ENCODE peak calls at places on chromosomes 16 and 17, in eight cellular contexts. V, J, X, Y, A, C, H and B are unnamed samples.

GRCh38 chr16:67664258-67664657 is 2.3 kb downstream of the ENKD1 start:
- DNase-seq in Y (no peak), V (no peak), C (no peak), X (no peak), J (no peak), A (no peak), H (no peak), B (no peak)

GRCh38 chr17:21124096-21124495 is 2.7 kb upstream of the DHRS7B start:
- DNase-seq in Y (peak; percentile 43), J (no peak), A (no peak), X (no peak), H (no peak), V (no peak), C (no peak), B (no peak)

GRCh38 chr16:74309789-74310781 is 13.5 kb downstream of the PSMD7 start:
- DNase-seq in C (peak; percentile 41), X (peak; percentile 56), H (peak; percentile 30), Y (peak; percentile 76), J (peak; percentile 29), A (peak; percentile 23), V (peak; percentile 44), B (peak; percentile 67)

GRCh38 chr17:34173221-34173620 is 81.9 kb upstream of the CCL2 start:
- DNase-seq in H (no peak), A (no peak), V (peak; percentile 25), J (no peak), Y (no peak), C (no peak), X (peak; percentile 83), B (peak; percentile 13)

GRCh38 chr16:75019007-75019406 is 20.2 kb downstream of the ZNRF1 start:
- DNase-seq in J (no peak), A (peak; percentile 89), Y (no peak), X (peak; percentile 55), V (peak; percentile 48), C (no peak), H (no peak), B (no peak)

GRCh38 chr17:76075364-76076099 is 951 bp downstream of the GALR2 start:
- DNase-seq in X (no peak), H (no peak), J (no peak), A (no peak), Y (peak; percentile 85), V (no peak), C (no peak), B (no peak)

GRCh38 chr16:23171234-23171948 is 11.2 kb upstream of the SCNN1G start:
- DNase-seq in J (no peak), A (no peak), H (no peak), X (peak; percentile 15), C (no peak), V (peak; percentile 27), Y (no peak), B (peak; percentile 16)

GRCh38 chr16:85689285-85689949 is 663 bp upstream of the GINS2 start:
- DNase-seq in V (no peak), H (no peak), X (no peak), J (no peak), Y (peak; percentile 35), C (no peak), A (no peak), B (no peak)

GRCh38 chr16:30113031-30113710 is at the start of gene GDPD3:
- DNase-seq in Y (no peak), V (no peak), C (no peak), J (no peak), X (no peak), A (no peak), H (peak; percentile 90), B (peak; percentile 28)
- TF ChIP-seq CTCF in Y (no peak), V (no peak), C (no peak), J (no peak), X (no peak), A (no peak), H (no peak), B (no peak)

GRCh38 chr16:3113765-3114479 is 1.5 kb downstream of the ZNF205 start:
- DNase-seq in A (no peak), Y (no peak), V (peak; percentile 34), X (peak; percentile 56), C (no peak), J (no peak), H (no peak), B (no peak)

GRCh38 chr16:3115011-3115410 is 2.6 kb downstream of the ZNF205 start:
- DNase-seq in J (no peak), H (no peak), V (no peak), Y (no peak), A (no peak), C (no peak), X (no peak), B (no peak)

GRCh38 chr16:3115561-3115960 is 3.2 kb downstream of the ZNF205 start:
- DNase-seq in H (no peak), A (no peak), Y (peak; percentile 56), J (no peak), C (no peak), X (no peak), V (no peak), B (no peak)

GRCh38 chr16:3112881-3113574 is 642 bp downstream of the ZNF205 start:
- DNase-seq in C (no peak), Y (no peak), J (peak; percentile 58), A (no peak), H (no peak), X (peak; percentile 16), V (peak; percentile 13), B (peak; percentile 52)

DNA sequence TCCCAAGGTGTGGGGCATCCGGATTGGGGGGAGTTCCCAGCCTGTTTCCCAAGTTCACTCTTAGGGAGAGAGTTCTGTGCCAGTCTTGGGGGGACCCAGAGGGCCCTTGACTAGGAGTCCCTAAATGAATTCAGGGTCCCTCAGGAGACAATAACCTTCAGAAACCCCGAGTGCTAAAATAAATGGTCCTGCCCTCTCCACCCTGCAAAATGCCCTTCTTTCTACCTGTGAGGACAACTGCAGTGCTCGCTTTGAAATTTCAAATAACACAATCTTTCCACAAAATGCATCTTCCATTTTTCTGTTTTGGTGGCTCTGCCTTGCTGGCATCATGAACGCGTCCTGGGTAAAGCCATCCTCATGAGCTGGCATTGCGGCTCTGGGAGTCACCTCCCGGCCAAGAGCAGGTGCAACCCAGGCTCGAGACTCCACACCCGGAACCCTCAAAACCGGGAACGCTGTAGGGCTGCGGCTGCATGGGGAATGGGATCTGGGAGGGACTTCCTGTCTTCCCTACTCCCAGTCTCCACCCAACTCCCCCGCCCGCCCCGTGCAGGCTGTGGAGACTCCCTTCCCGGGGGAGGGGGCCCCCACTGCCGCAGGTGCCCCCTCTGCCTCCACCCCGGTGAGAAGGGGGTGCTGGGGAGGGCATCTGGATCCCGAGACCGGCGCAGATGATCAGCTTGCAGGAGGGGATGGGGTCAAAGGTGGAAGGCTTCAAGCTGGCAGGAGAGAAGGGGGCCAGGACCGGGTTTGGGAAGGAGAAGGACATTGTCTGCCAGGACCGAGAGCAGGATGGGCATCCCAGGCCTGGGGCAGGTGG is at the start of gene ZNF205:
- DNase-seq in J (peak; percentile 80), A (peak; percentile 60), H (peak; percentile 88), X (peak; percentile 70), Y (peak; percentile 93), C (no peak), V (peak; percentile 74), B (peak; percentile 80)
- H3K4me3 ChIP-seq in J (peak within 1 kb of the TSS; percentile 66), A (peak within 1 kb of the TSS; percentile 91), H (peak within 1 kb of the TSS; percentile 67), X (peak within 1 kb of the TSS; percentile 88), Y (peak within 1 kb of the TSS; percentile 99), C (peak within 1 kb of the TSS; percentile 96), V (peak within 1 kb of the TSS; percentile 97), B (peak within 1 kb of the TSS; percentile 97)

GRCh38 chr16:3173892-3174617 is 13.9 kb upstream of the OR1F1 start:
- DNase-seq in C (no peak), J (no peak), A (no peak), V (no peak), Y (peak; percentile 97), X (no peak), H (no peak), B (no peak)
- TF ChIP-seq CTCF in C (peak; percentile 94), J (no peak), A (peak; percentile 68), V (peak; percentile 7), Y (peak; percentile 82), X (peak; percentile 29), H (no peak), B (no peak)

DNA sequence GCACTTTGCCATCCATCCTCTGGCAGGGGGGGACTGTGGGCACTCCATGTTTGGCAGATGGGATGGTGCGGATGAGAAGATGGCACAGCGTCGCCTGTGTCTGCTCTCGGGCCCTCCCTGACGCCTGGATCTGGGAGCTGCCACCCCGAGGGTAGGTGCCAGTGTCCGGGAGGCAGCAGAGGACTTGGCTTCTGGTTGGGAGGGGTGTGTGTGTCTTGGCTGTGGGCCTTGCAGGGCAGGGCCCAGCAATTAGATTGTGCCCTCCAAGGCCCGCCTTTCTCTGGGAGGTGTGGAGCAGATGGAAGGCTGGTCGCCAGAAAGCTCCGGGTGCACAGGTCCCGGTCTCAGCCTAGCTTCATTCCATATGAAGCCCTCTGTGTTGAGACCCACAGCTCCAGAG is 1.4 kb downstream of the RAP1GAP2 start:
- DNase-seq in A (no peak), H (peak; percentile 91), J (no peak), C (no peak), X (no peak), Y (no peak), V (no peak), B (no peak)
- H3K4me3 ChIP-seq in A (no peak overlapping the region), H (peak overlapping the region; percentile 32), J (no peak overlapping the region), C (no peak overlapping the region), X (no peak overlapping the region), Y (no peak overlapping the region), V (no peak overlapping the region), B (no peak overlapping the region)

GRCh38 chr17:4206945-4207344 is 56.8 kb downstream of the ANKFY1 start:
- DNase-seq in C (no peak), X (no peak), A (peak; percentile 38), H (no peak), Y (no peak), V (peak; percentile 53), J (no peak), B (no peak)

GRCh38 chr17:4214142-4214541 is 49.6 kb downstream of the ANKFY1 start:
- DNase-seq in V (no peak), C (no peak), J (no peak), Y (no peak), A (no peak), H (no peak), X (no peak), B (no peak)

GRCh38 chr17:4208228-4208627 is 55.6 kb downstream of the ANKFY1 start:
- DNase-seq in A (no peak), V (no peak), C (no peak), J (no peak), X (peak; percentile 28), H (no peak), Y (no peak), B (peak; percentile 77)

GRCh38 chr17:4205917-4206316 is 57.9 kb downstream of the ANKFY1 start:
- DNase-seq in A (no peak), H (no peak), V (no peak), X (no peak), C (no peak), Y (no peak), J (no peak), B (no peak)

DNA sequence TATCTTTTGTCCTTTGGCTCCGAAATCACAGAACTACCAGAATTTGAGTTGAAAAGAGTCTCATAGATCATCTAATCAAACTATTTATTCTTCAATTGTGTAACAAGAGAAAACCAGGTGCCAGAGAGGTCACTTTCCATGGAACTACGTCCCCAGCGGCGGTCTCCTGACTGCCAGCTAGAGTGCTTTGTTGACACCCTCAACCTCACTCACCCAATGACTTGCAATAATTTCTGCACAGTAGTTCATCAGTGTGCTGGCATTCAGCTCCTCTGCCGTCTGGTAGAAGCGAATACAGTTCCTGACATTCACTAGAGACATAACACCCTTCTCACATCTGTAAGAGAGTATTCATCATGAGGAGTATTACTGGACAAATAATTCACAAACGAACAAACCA is 54.2 kb downstream of the ANKFY1 start:
- DNase-seq in Y (no peak), V (no peak), C (no peak), H (no peak), A (no peak), X (no peak), J (no peak), B (no peak)
- TF ChIP-seq CTCF in Y (no peak), V (no peak), C (no peak), H (no peak), A (no peak), X (no peak), J (no peak), B (no peak)

GRCh38 chr17:15945493-15946209 is 721 bp downstream of the ADORA2B start:
- DNase-seq in Y (peak; percentile 36), J (no peak), C (no peak), X (peak; percentile 16), V (peak; percentile 34), A (no peak), H (peak; percentile 46), B (peak; percentile 37)
- H3K4me3 ChIP-seq in Y (peak overlapping the region; percentile 75), J (peak overlapping the region; percentile 40), C (peak overlapping the region; percentile 86), X (peak overlapping the region; percentile 73), V (peak overlapping the region; percentile 65), A (peak overlapping the region; percentile 83), H (peak overlapping the region; percentile 70), B (peak overlapping the region; percentile 89)